ENCODE peak calls at places on chromosomes 16 and 17, in five cellular contexts. One of them, this sample, is unnamed.
A peak's percentile ranks its signal among the peaks of the same experiment; 100 is the strongest.

GRCh38 chr17:70040336-70040735 is 34.7 kb upstream of the KCNJ16 start:
- DNase-seq in WERI-Rb-1: no peak
- DNase-seq in fibroblast of lung: peak; percentile 25
- DNase-seq in PC-3: peak; percentile 69
- DNase-seq in nephron progenitor cell: no peak
- DNase-seq in this sample: peak; percentile 93

GRCh38 chr17:61026818-61027217 is 349.2 kb downstream of the BCAS3 start:
- DNase-seq in WERI-Rb-1: no peak
- DNase-seq in fibroblast of lung: no peak
- DNase-seq in PC-3: no peak
- DNase-seq in nephron progenitor cell: no peak
- DNase-seq in this sample: no peak

GRCh38 chr16:75754126-75754525 is 27.8 kb upstream of the CPHXL start:
- DNase-seq in WERI-Rb-1: no peak
- DNase-seq in fibroblast of lung: peak; percentile 79
- DNase-seq in PC-3: peak; percentile 57
- DNase-seq in nephron progenitor cell: no peak
- DNase-seq in this sample: peak; percentile 92

GRCh38 chr17:21385281-21385845 is 9.2 kb downstream of the KCNJ12 start:
- DNase-seq in WERI-Rb-1: no peak
- DNase-seq in fibroblast of lung: no peak
- DNase-seq in PC-3: no peak
- DNase-seq in nephron progenitor cell: no peak
- DNase-seq in this sample: no peak

GRCh38 chr17:42133461-42134041 is 10.9 kb downstream of the HSPB9 start:
- DNase-seq in WERI-Rb-1: no peak
- DNase-seq in fibroblast of lung: no peak
- DNase-seq in PC-3: no peak
- DNase-seq in nephron progenitor cell: no peak
- DNase-seq in this sample: peak; percentile 27

GRCh38 chr16:3774819-3775218 is 57.5 kb upstream of the TRAP1 start:
- DNase-seq in WERI-Rb-1: no peak
- DNase-seq in fibroblast of lung: no peak
- DNase-seq in PC-3: no peak
- DNase-seq in nephron progenitor cell: no peak
- DNase-seq in this sample: no peak

GRCh38 chr16:30637952-30638351 is 12.8 kb upstream of the PRR14 start:
- DNase-seq in WERI-Rb-1: peak; percentile 36
- DNase-seq in fibroblast of lung: peak; percentile 57
- DNase-seq in PC-3: peak; percentile 74
- DNase-seq in nephron progenitor cell: no peak
- DNase-seq in this sample: peak; percentile 56

GRCh38 chr17:17882182-17882581 is 45.4 kb upstream of the SREBF1 start:
- DNase-seq in WERI-Rb-1: no peak
- DNase-seq in fibroblast of lung: no peak
- DNase-seq in PC-3: no peak
- DNase-seq in nephron progenitor cell: no peak
- DNase-seq in this sample: no peak

GRCh38 chr16:14635394-14636145 is 2.8 kb downstream of the BFAR start:
- DNase-seq in WERI-Rb-1: no peak
- DNase-seq in fibroblast of lung: no peak
- DNase-seq in PC-3: no peak
- DNase-seq in nephron progenitor cell: no peak
- DNase-seq in this sample: no peak

GRCh38 chr17:17324616-17325015 is 21.4 kb downstream of the NT5M start:
- DNase-seq in WERI-Rb-1: no peak
- DNase-seq in fibroblast of lung: no peak
- DNase-seq in PC-3: no peak
- DNase-seq in nephron progenitor cell: no peak
- DNase-seq in this sample: no peak

DNA sequence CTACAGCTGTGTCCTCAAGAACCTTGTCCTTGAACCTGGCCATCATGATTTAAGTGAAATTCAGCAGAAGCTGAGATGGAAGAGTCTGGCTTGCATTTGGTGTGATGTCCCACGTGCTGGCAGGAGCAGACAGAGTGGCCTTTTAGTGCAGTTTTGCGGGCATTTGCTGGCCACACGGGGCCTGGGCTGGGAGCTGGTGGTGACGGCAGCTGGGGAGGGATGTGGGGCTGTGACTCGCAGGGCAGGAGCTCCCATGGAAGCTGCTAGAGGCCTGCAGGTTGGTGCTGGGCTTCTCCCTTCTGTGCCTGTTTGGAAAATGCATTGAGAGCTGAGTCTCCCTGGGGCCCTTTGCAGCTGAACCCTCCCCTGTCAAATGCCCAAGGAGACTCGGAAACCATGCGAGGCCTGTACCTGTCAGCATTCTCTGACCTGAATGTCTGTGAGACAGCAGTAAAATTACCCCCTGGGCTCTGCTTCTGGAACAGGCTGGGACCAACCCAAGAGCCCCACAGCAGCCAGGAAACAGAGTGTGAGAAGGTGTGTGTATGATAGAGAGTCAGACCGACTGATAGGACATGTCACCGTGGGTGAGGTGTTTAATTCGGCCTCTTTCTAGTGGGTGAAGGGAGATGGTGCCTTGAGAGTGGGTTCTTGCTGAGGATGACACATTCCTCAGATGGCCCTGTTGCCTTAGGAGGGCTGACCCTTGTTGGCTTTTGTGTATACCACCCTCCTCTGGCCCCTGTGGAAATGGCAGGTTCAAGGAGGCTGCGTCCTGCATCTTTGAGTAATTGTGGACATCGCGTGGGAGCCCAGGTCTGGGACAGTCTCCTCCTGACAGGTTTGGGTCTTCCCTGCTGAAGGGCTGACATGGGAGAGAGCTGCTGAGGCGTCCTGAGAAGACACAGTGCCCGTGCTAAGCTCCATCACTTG is 145.5 kb downstream of the MSI2 start:
- DNase-seq in WERI-Rb-1: peak; percentile 59
- DNase-seq in fibroblast of lung: no peak
- DNase-seq in PC-3: no peak
- DNase-seq in nephron progenitor cell: no peak
- DNase-seq in this sample: no peak
- TF ChIP-seq CTCF in WERI-Rb-1: peak; percentile 69
- TF ChIP-seq CTCF in fibroblast of lung: no peak
- TF ChIP-seq CTCF in PC-3: peak; percentile 43
- TF ChIP-seq CTCF in nephron progenitor cell: peak; percentile 14
- TF ChIP-seq CTCF in this sample: no peak

DNA sequence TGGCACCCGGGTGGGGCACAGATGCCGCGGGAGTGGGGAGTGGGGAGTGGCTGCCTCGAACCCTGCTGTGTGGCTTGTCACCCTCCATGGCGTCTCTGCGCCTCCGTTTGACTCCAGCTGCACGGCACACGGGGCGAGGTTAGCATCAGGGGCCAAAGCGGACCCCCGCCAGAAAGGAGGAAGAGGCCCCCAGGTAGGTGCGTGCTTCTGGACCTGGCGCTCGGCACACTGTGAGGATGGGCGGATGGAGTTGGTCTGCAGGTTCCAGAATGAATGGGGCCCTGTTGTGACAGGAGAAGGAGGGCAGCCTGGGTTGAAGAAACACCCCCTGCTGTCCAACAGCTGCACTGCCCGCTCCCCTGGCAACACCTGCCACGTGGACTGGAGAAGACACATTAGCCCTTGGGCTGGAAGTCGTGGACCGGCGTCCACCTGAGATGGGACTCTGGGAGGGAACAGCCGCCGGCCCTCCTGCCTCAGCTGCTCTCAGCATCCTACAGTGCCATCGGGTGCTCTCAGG is 9.4 kb upstream of the FASN start:
- DNase-seq in WERI-Rb-1: peak; percentile 61
- DNase-seq in fibroblast of lung: no peak
- DNase-seq in PC-3: peak; percentile 25
- DNase-seq in nephron progenitor cell: no peak
- DNase-seq in this sample: no peak
- TF ChIP-seq CTCF in WERI-Rb-1: peak; percentile 68
- TF ChIP-seq CTCF in fibroblast of lung: peak; percentile 32
- TF ChIP-seq CTCF in PC-3: peak; percentile 40
- TF ChIP-seq CTCF in nephron progenitor cell: peak; percentile 8
- TF ChIP-seq CTCF in this sample: peak; percentile 38

GRCh38 chr16:71500964-71501363 is 11.8 kb upstream of the ZNF19 start:
- DNase-seq in WERI-Rb-1: no peak
- DNase-seq in fibroblast of lung: no peak
- DNase-seq in PC-3: no peak
- DNase-seq in nephron progenitor cell: no peak
- DNase-seq in this sample: no peak

GRCh38 chr16:71501562-71501961 is 12.4 kb upstream of the ZNF19 start:
- DNase-seq in WERI-Rb-1: peak; percentile 19
- DNase-seq in fibroblast of lung: no peak
- DNase-seq in PC-3: no peak
- DNase-seq in nephron progenitor cell: no peak
- DNase-seq in this sample: no peak

GRCh38 chr16:71499775-71500364 is 10.7 kb upstream of the ZNF19 start:
- DNase-seq in WERI-Rb-1: peak; percentile 47
- DNase-seq in fibroblast of lung: peak; percentile 75
- DNase-seq in PC-3: peak; percentile 71
- DNase-seq in nephron progenitor cell: peak; percentile 53
- DNase-seq in this sample: peak; percentile 59

GRCh38 chr16:71507061-71507460 is 17.9 kb upstream of the ZNF19 start:
- DNase-seq in WERI-Rb-1: no peak
- DNase-seq in fibroblast of lung: no peak
- DNase-seq in PC-3: no peak
- DNase-seq in nephron progenitor cell: no peak
- DNase-seq in this sample: no peak

GRCh38 chr16:71504901-71505300 is 15.8 kb upstream of the ZNF19 start:
- DNase-seq in WERI-Rb-1: no peak
- DNase-seq in fibroblast of lung: no peak
- DNase-seq in PC-3: peak; percentile 26
- DNase-seq in nephron progenitor cell: no peak
- DNase-seq in this sample: peak; percentile 49
- TF ChIP-seq CTCF in WERI-Rb-1: no peak
- TF ChIP-seq CTCF in fibroblast of lung: no peak
- TF ChIP-seq CTCF in PC-3: no peak
- TF ChIP-seq CTCF in nephron progenitor cell: no peak
- TF ChIP-seq CTCF in this sample: no peak

GRCh38 chr17:13581925-13582324 is 19.8 kb downstream of the HS3ST3A1 start:
- DNase-seq in WERI-Rb-1: no peak
- DNase-seq in fibroblast of lung: peak; percentile 74
- DNase-seq in PC-3: no peak
- DNase-seq in nephron progenitor cell: no peak
- DNase-seq in this sample: no peak

GRCh38 chr17:13575922-13576419 is 25.8 kb downstream of the HS3ST3A1 start:
- DNase-seq in WERI-Rb-1: no peak
- DNase-seq in fibroblast of lung: peak; percentile 48
- DNase-seq in PC-3: no peak
- DNase-seq in nephron progenitor cell: no peak
- DNase-seq in this sample: no peak

GRCh38 chr17:13575466-13575865 is 26.3 kb downstream of the HS3ST3A1 start:
- DNase-seq in WERI-Rb-1: no peak
- DNase-seq in fibroblast of lung: no peak
- DNase-seq in PC-3: no peak
- DNase-seq in nephron progenitor cell: no peak
- DNase-seq in this sample: no peak

GRCh38 chr17:13572581-13572980 is 29.1 kb downstream of the HS3ST3A1 start:
- DNase-seq in WERI-Rb-1: no peak
- DNase-seq in fibroblast of lung: peak; percentile 63
- DNase-seq in PC-3: no peak
- DNase-seq in nephron progenitor cell: no peak
- DNase-seq in this sample: no peak

GRCh38 chr17:13576661-13577526 is 24.8 kb downstream of the HS3ST3A1 start:
- DNase-seq in WERI-Rb-1: no peak
- DNase-seq in fibroblast of lung: peak; percentile 38
- DNase-seq in PC-3: peak; percentile 50
- DNase-seq in nephron progenitor cell: no peak
- DNase-seq in this sample: no peak
- TF ChIP-seq CTCF in WERI-Rb-1: no peak
- TF ChIP-seq CTCF in fibroblast of lung: no peak
- TF ChIP-seq CTCF in PC-3: peak; percentile 57
- TF ChIP-seq CTCF in nephron progenitor cell: no peak
- TF ChIP-seq CTCF in this sample: no peak

GRCh38 chr16:23634461-23635036 is 6.6 kb downstream of the PALB2 start:
- DNase-seq in WERI-Rb-1: no peak
- DNase-seq in fibroblast of lung: no peak
- DNase-seq in PC-3: no peak
- DNase-seq in nephron progenitor cell: no peak
- DNase-seq in this sample: no peak

GRCh38 chr16:23640669-23640958 is 496 bp downstream of the PALB2 start:
- DNase-seq in WERI-Rb-1: peak; percentile 56
- DNase-seq in fibroblast of lung: peak; percentile 11
- DNase-seq in PC-3: no peak
- DNase-seq in nephron progenitor cell: no peak
- DNase-seq in this sample: peak; percentile 22

GRCh38 chr16:23640959-23641765 is at the start of the genes DCTN5 and PALB2:
- DNase-seq in WERI-Rb-1: peak; percentile 94
- DNase-seq in fibroblast of lung: peak; percentile 92
- DNase-seq in PC-3: peak; percentile 90
- DNase-seq in nephron progenitor cell: peak; percentile 88
- DNase-seq in this sample: peak; percentile 89

GRCh38 chr16:23635958-23636357 is 5.2 kb downstream of the PALB2 start:
- DNase-seq in WERI-Rb-1: no peak
- DNase-seq in fibroblast of lung: no peak
- DNase-seq in PC-3: no peak
- DNase-seq in nephron progenitor cell: no peak
- DNase-seq in this sample: no peak
- TF ChIP-seq CTCF in WERI-Rb-1: no peak
- TF ChIP-seq CTCF in fibroblast of lung: no peak
- TF ChIP-seq CTCF in PC-3: no peak
- TF ChIP-seq CTCF in nephron progenitor cell: no peak
- TF ChIP-seq CTCF in this sample: no peak

DNA sequence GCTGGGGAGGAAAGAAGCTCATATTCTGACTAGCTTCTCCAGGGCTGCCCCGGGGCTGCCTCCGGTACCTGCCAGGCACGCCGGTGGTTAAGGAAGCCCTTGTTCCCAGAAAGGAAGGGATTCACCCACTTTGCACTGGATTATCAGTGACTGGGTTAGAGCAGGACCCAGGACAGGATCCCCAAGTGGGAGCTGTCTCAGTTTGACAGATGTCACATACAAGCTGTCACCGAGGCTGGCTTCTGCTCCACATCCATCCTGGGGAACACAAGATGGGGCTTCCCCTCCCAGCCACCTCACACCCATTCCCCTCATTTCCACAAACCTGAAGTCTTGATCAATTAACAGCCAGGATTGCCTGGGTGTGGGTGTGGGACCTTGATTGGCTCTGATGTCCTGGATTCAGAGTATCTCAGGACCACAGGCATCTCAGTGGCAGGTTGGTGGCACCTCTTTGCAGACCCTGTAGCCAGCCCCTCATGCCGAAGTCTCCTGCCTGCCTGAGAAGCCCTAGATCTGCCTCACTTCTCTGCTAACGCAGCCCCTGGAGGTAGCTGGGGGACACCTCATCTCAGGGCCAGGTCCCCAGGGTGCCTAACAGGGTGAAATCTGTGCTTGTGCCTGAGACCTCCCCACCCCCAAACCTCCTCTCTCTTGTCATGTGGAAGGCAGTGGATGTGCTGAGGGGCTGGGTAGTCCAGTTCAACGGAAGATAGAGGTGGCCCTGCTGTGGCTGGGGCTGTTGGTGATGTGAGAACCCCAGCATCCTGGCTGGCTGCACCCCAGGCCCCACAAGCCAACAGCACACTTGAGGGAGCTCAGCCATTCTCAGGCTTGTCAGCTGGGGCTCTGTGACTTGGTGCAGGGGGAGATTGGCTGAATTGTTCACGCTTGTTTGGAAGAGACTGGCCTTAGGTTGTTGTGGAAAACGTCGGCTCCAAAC is 1.4 kb downstream of the CACNG5 start:
- DNase-seq in WERI-Rb-1: peak; percentile 65
- DNase-seq in fibroblast of lung: no peak
- DNase-seq in PC-3: no peak
- DNase-seq in nephron progenitor cell: no peak
- DNase-seq in this sample: no peak
- TF ChIP-seq CTCF in WERI-Rb-1: no peak
- TF ChIP-seq CTCF in fibroblast of lung: no peak
- TF ChIP-seq CTCF in PC-3: no peak
- TF ChIP-seq CTCF in nephron progenitor cell: no peak
- TF ChIP-seq CTCF in this sample: no peak

GRCh38 chr16:21614896-21615295 is 15.5 kb downstream of the METTL9 start:
- DNase-seq in WERI-Rb-1: no peak
- DNase-seq in fibroblast of lung: no peak
- DNase-seq in PC-3: no peak
- DNase-seq in nephron progenitor cell: no peak
- DNase-seq in this sample: no peak
- TF ChIP-seq CTCF in WERI-Rb-1: no peak
- TF ChIP-seq CTCF in fibroblast of lung: no peak
- TF ChIP-seq CTCF in PC-3: peak; percentile 49
- TF ChIP-seq CTCF in nephron progenitor cell: no peak
- TF ChIP-seq CTCF in this sample: no peak